ENCODE peak calls at places on chromosomes 16 and 17, in five cellular contexts. One of them, this sample, is unnamed.

GRCh38 chr17:21301593-21302550 is 17.4 kb downstream of the MAP2K3 start:
- DNase-seq in GM20000: no peak
- DNase-seq in epithelial cell of proximal tubule: no peak
- DNase-seq in progenitor cell of endocrine pancreas: no peak
- DNase-seq in tibial artery: no peak
- DNase-seq in this sample: peak

GRCh38 chr16:75028544-75028943 is 29.7 kb downstream of the ZNRF1 start:
- DNase-seq in GM20000: no peak
- DNase-seq in epithelial cell of proximal tubule: no peak
- DNase-seq in progenitor cell of endocrine pancreas: no peak
- DNase-seq in tibial artery: no peak
- DNase-seq in this sample: no peak

GRCh38 chr16:65176603-65177002 is 54.7 kb upstream of the CDH11 start:
- DNase-seq in GM20000: no peak
- DNase-seq in epithelial cell of proximal tubule: no peak
- DNase-seq in progenitor cell of endocrine pancreas: no peak
- DNase-seq in tibial artery: no peak
- DNase-seq in this sample: no peak

GRCh38 chr17:39364236-39365025 is 37.0 kb downstream of the FBXL20 start:
- DNase-seq in GM20000: no peak
- DNase-seq in epithelial cell of proximal tubule: no peak
- DNase-seq in progenitor cell of endocrine pancreas: no peak
- DNase-seq in tibial artery: no peak
- DNase-seq in this sample: no peak

GRCh38 chr16:75226550-75227360 is 8.0 kb downstream of the CTRB1 start:
- DNase-seq in GM20000: no peak
- DNase-seq in epithelial cell of proximal tubule: no peak
- DNase-seq in progenitor cell of endocrine pancreas: no peak
- DNase-seq in tibial artery: no peak
- DNase-seq in this sample: no peak

GRCh38 chr16:67161595-67162058 is 1.9 kb downstream of the FBXL8 start:
- DNase-seq in GM20000: no peak
- DNase-seq in epithelial cell of proximal tubule: no peak
- DNase-seq in progenitor cell of endocrine pancreas: no peak
- DNase-seq in tibial artery: no peak
- DNase-seq in this sample: no peak

GRCh38 chr17:45318561-45319230 is 1.9 kb upstream of the MAP3K14 start:
- DNase-seq in GM20000: no peak
- DNase-seq in epithelial cell of proximal tubule: no peak
- DNase-seq in progenitor cell of endocrine pancreas: no peak
- DNase-seq in tibial artery: no peak
- DNase-seq in this sample: no peak

GRCh38 chr16:51773491-51773890 is 622.4 kb upstream of the SALL1 start:
- DNase-seq in GM20000: no peak
- DNase-seq in epithelial cell of proximal tubule: no peak
- DNase-seq in progenitor cell of endocrine pancreas: no peak
- DNase-seq in tibial artery: no peak
- DNase-seq in this sample: no peak

GRCh38 chr17:10357768-10358167 is 15.0 kb downstream of the MYH13 start:
- DNase-seq in GM20000: peak
- DNase-seq in epithelial cell of proximal tubule: no peak
- DNase-seq in progenitor cell of endocrine pancreas: no peak
- DNase-seq in tibial artery: no peak
- DNase-seq in this sample: peak

GRCh38 chr17:36742267-36743000 is 141.1 kb downstream of the MRM1 start:
- DNase-seq in GM20000: no peak
- DNase-seq in epithelial cell of proximal tubule: no peak
- DNase-seq in progenitor cell of endocrine pancreas: no peak
- DNase-seq in tibial artery: no peak
- DNase-seq in this sample: no peak

GRCh38 chr17:7438050-7438614 is 1.2 kb upstream of the FGF11 start:
- DNase-seq in GM20000: peak
- DNase-seq in epithelial cell of proximal tubule: no peak
- DNase-seq in progenitor cell of endocrine pancreas: no peak
- DNase-seq in tibial artery: peak
- DNase-seq in this sample: peak

GRCh38 chr17:34725740-34726139 is 146.4 kb downstream of the TMEM132E start:
- DNase-seq in GM20000: no peak
- DNase-seq in epithelial cell of proximal tubule: no peak
- DNase-seq in progenitor cell of endocrine pancreas: no peak
- DNase-seq in tibial artery: no peak
- DNase-seq in this sample: no peak

GRCh38 chr16:86995456-86995855 is 321.7 kb downstream of the C16orf95 start:
- DNase-seq in GM20000: no peak
- DNase-seq in epithelial cell of proximal tubule: no peak
- DNase-seq in progenitor cell of endocrine pancreas: no peak
- DNase-seq in tibial artery: peak
- DNase-seq in this sample: no peak

GRCh38 chr16:24499193-24499814 is 40.1 kb upstream of the RBBP6 start:
- DNase-seq in GM20000: peak
- DNase-seq in epithelial cell of proximal tubule: no peak
- DNase-seq in progenitor cell of endocrine pancreas: peak
- DNase-seq in tibial artery: no peak
- DNase-seq in this sample: peak
- TF ChIP-seq CTCF in GM20000: peak
- TF ChIP-seq CTCF in epithelial cell of proximal tubule: peak
- TF ChIP-seq CTCF in progenitor cell of endocrine pancreas: peak
- TF ChIP-seq CTCF in tibial artery: no peak
- TF ChIP-seq CTCF in this sample: peak

DNA sequence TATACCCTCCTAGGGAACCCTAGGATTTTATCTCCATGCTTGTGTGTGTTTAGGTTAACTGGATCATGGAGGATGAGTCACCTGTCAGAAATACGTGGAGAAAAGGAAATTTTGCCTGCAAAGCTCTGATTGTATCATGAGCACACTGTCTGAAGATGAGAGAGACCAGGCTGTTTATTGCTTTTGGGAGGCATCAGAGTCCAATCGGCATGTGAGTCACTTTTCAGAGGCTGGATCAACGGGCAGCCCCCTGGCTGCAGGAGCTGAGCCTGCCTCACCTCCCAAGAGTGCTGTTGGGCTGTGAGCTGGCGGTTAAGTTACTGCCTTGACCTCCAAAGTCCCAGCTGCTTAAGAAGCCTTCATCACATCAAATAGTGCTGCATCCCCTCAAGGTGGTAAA is 41.5 kb upstream of the MED9 start:
- DNase-seq in GM20000: no peak
- DNase-seq in epithelial cell of proximal tubule: no peak
- DNase-seq in progenitor cell of endocrine pancreas: no peak
- DNase-seq in tibial artery: no peak
- DNase-seq in this sample: no peak
- TF ChIP-seq CTCF in GM20000: no peak
- TF ChIP-seq CTCF in epithelial cell of proximal tubule: no peak
- TF ChIP-seq CTCF in progenitor cell of endocrine pancreas: no peak
- TF ChIP-seq CTCF in tibial artery: no peak
- TF ChIP-seq CTCF in this sample: no peak

GRCh38 chr16:84277244-84277823 is 17.3 kb upstream of the WFDC1 start:
- DNase-seq in GM20000: peak
- DNase-seq in epithelial cell of proximal tubule: no peak
- DNase-seq in progenitor cell of endocrine pancreas: peak
- DNase-seq in tibial artery: peak
- DNase-seq in this sample: peak
- TF ChIP-seq CTCF in GM20000: peak
- TF ChIP-seq CTCF in epithelial cell of proximal tubule: peak
- TF ChIP-seq CTCF in progenitor cell of endocrine pancreas: peak
- TF ChIP-seq CTCF in tibial artery: peak
- TF ChIP-seq CTCF in this sample: peak

GRCh38 chr17:79108870-79109269 is 34.2 kb downstream of the ENGASE start:
- DNase-seq in GM20000: no peak
- DNase-seq in epithelial cell of proximal tubule: no peak
- DNase-seq in progenitor cell of endocrine pancreas: no peak
- DNase-seq in tibial artery: no peak
- DNase-seq in this sample: no peak

GRCh38 chr17:79111097-79111496 is 36.5 kb downstream of the ENGASE start:
- DNase-seq in GM20000: no peak
- DNase-seq in epithelial cell of proximal tubule: no peak
- DNase-seq in progenitor cell of endocrine pancreas: no peak
- DNase-seq in tibial artery: no peak
- DNase-seq in this sample: no peak

GRCh38 chr17:79107499-79108231 is 33.0 kb downstream of the ENGASE start:
- DNase-seq in GM20000: no peak
- DNase-seq in epithelial cell of proximal tubule: no peak
- DNase-seq in progenitor cell of endocrine pancreas: no peak
- DNase-seq in tibial artery: no peak
- DNase-seq in this sample: no peak

GRCh38 chr17:79108232-79108850 is 33.7 kb downstream of the ENGASE start:
- DNase-seq in GM20000: no peak
- DNase-seq in epithelial cell of proximal tubule: no peak
- DNase-seq in progenitor cell of endocrine pancreas: no peak
- DNase-seq in tibial artery: no peak
- DNase-seq in this sample: no peak

GRCh38 chr17:79109584-79109983 is 35.0 kb downstream of the ENGASE start:
- DNase-seq in GM20000: no peak
- DNase-seq in epithelial cell of proximal tubule: no peak
- DNase-seq in progenitor cell of endocrine pancreas: no peak
- DNase-seq in tibial artery: no peak
- DNase-seq in this sample: no peak
- TF ChIP-seq CTCF in GM20000: no peak
- TF ChIP-seq CTCF in epithelial cell of proximal tubule: peak
- TF ChIP-seq CTCF in progenitor cell of endocrine pancreas: peak
- TF ChIP-seq CTCF in tibial artery: no peak
- TF ChIP-seq CTCF in this sample: no peak

GRCh38 chr16:85654251-85655115 is 34.3 kb downstream of the GINS2 start:
- DNase-seq in GM20000: no peak
- DNase-seq in epithelial cell of proximal tubule: no peak
- DNase-seq in progenitor cell of endocrine pancreas: no peak
- DNase-seq in tibial artery: no peak
- DNase-seq in this sample: no peak

GRCh38 chr16:85655216-85656129 is 33.3 kb downstream of the GINS2 start:
- DNase-seq in GM20000: no peak
- DNase-seq in epithelial cell of proximal tubule: no peak
- DNase-seq in progenitor cell of endocrine pancreas: no peak
- DNase-seq in tibial artery: no peak
- DNase-seq in this sample: no peak

GRCh38 chr16:85652431-85653221 is 36.1 kb downstream of the GINS2 start:
- DNase-seq in GM20000: no peak
- DNase-seq in epithelial cell of proximal tubule: no peak
- DNase-seq in progenitor cell of endocrine pancreas: no peak
- DNase-seq in tibial artery: peak
- DNase-seq in this sample: no peak

GRCh38 chr16:85651822-85652430 is 36.8 kb downstream of the GINS2 start:
- DNase-seq in GM20000: no peak
- DNase-seq in epithelial cell of proximal tubule: no peak
- DNase-seq in progenitor cell of endocrine pancreas: no peak
- DNase-seq in tibial artery: no peak
- DNase-seq in this sample: no peak

DNA sequence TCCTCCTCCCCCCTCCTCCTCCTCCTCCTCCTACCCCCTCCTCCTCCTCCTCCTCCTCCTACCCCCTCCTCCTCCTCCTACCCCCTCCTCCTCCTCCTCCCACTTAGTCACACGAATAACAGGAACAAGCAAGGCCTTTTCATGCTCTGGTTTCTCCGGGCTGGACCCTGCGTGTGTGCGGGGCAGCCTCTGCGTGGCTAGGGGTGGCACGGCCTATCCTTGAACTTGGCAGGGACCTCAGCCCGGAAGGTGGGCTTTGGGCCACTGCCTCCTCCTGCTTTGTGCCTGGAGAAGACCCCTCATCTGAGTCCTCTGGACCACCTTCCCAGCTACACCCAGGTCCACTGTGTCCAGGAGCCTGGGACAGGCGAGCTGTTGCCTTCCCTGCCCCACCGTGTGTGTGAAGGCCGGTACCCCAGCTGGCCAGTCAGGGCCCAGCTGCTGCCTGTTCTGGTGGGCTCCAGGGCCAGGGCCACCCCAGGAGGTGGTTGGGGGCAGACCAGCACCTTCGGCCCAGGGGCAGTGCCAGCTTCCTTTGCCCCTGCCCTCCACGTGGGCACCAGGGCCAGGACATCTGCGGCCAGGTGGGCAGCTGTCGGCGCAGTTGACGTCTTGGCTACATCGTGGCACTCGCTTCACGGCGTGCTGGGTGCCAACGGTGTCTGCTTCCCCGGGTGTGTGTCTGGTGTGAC is 35.4 kb downstream of the GINS2 start:
- DNase-seq in GM20000: no peak
- DNase-seq in epithelial cell of proximal tubule: no peak
- DNase-seq in progenitor cell of endocrine pancreas: no peak
- DNase-seq in tibial artery: no peak
- DNase-seq in this sample: no peak
- TF ChIP-seq CTCF in GM20000: no peak
- TF ChIP-seq CTCF in epithelial cell of proximal tubule: no peak
- TF ChIP-seq CTCF in progenitor cell of endocrine pancreas: no peak
- TF ChIP-seq CTCF in tibial artery: no peak
- TF ChIP-seq CTCF in this sample: no peak

DNA sequence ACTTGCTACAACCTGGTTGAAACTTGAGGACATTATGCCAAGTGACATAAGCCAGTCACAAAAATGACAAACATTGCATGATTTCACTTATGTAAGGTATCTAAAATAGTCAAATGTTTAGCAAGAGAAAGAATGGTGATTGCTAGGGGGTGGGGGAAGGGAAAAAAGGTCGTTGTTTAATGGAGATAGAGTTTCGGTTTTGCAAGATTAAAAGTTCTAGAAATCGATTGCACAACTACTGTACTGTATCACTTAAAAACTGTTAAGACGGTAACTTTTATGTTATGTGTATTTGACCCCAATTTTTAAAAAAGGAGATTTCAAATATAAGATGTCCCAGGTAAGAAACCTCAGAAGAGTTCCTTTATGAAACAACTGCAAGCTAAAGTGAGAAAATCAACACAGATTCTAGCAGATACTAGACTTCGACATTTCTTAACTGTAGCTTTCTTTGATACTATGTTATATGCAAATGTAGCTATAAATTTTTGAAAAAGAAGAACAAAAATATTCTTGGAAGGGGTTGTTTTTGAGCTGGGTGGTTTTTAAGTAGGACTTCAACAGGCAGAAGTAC is 5.9 kb downstream of the MEOX1 start:
- DNase-seq in GM20000: no peak
- DNase-seq in epithelial cell of proximal tubule: no peak
- DNase-seq in progenitor cell of endocrine pancreas: no peak
- DNase-seq in tibial artery: no peak
- DNase-seq in this sample: no peak
- TF ChIP-seq CTCF in GM20000: no peak
- TF ChIP-seq CTCF in epithelial cell of proximal tubule: no peak
- TF ChIP-seq CTCF in progenitor cell of endocrine pancreas: no peak
- TF ChIP-seq CTCF in tibial artery: no peak
- TF ChIP-seq CTCF in this sample: no peak

GRCh38 chr16:28085376-28086171 is 22.1 kb upstream of the GSG1L start:
- DNase-seq in GM20000: no peak
- DNase-seq in epithelial cell of proximal tubule: no peak
- DNase-seq in progenitor cell of endocrine pancreas: no peak
- DNase-seq in tibial artery: no peak
- DNase-seq in this sample: no peak
- TF ChIP-seq CTCF in GM20000: no peak
- TF ChIP-seq CTCF in epithelial cell of proximal tubule: no peak
- TF ChIP-seq CTCF in progenitor cell of endocrine pancreas: no peak
- TF ChIP-seq CTCF in tibial artery: no peak
- TF ChIP-seq CTCF in this sample: no peak

GRCh38 chr17:33335491-33336173 is 42.5 kb upstream of the ASIC2 start:
- DNase-seq in GM20000: no peak
- DNase-seq in epithelial cell of proximal tubule: no peak
- DNase-seq in progenitor cell of endocrine pancreas: no peak
- DNase-seq in tibial artery: no peak
- DNase-seq in this sample: no peak
- TF ChIP-seq CTCF in GM20000: no peak
- TF ChIP-seq CTCF in epithelial cell of proximal tubule: peak
- TF ChIP-seq CTCF in progenitor cell of endocrine pancreas: peak
- TF ChIP-seq CTCF in tibial artery: no peak
- TF ChIP-seq CTCF in this sample: no peak

This sample was measured in GM10248.